ENCODE peak calls at places on chromosomes 4 and X, in nine cellular contexts. W, B, T, I, R, M, S, P and G are unnamed samples.

GRCh38 chr4:144449623-144450022 is 196.3 kb upstream of the HHIP start:
- DNase-seq in W (peak; percentile 5), R (no peak), T (no peak), B (peak; percentile 29), I (peak; percentile 39), S (no peak), M (no peak), P (peak; percentile 85), G (peak; percentile 17)

GRCh38 chr4:109040441-109040840 is 262.0 kb downstream of the COL25A1 start:
- DNase-seq in T (no peak), M (no peak), W (peak; percentile 55), B (no peak), S (no peak), R (no peak), I (no peak), P (peak; percentile 36), G (no peak)

GRCh38 chrX:153865685-153866084 is 20.3 kb downstream of the L1CAM start:
- DNase-seq in R (no peak), I (no peak), P (no peak), S (no peak), M (no peak), T (no peak), W (no peak), B (no peak), G (no peak)

GRCh38 chr4:110621839-110622751 is 782 bp downstream of the PITX2 start:
- DNase-seq in R (no peak), B (peak; percentile 69), T (no peak), M (no peak), S (no peak), I (no peak), P (peak; percentile 11), W (peak; percentile 18), G (no peak)

GRCh38 chr4:15004701-15005301 is 2.5 kb downstream of the CPEB2 start:
- DNase-seq in P (peak; percentile 74), T (peak; percentile 11), R (no peak), S (peak; percentile 51), M (peak; percentile 9), I (peak; percentile 93), W (peak; percentile 74), B (peak; percentile 94), G (peak; percentile 90)

GRCh38 chr4:174214102-174214878 is 69.2 kb downstream of the FBXO8 start:
- DNase-seq in T (no peak), P (no peak), W (no peak), B (peak; percentile 52), R (no peak), S (no peak), I (no peak), M (no peak), G (no peak)

GRCh38 chr4:6953751-6954380 is 44.2 kb downstream of the TBC1D14 start:
- DNase-seq in W (peak; percentile 80), P (no peak), M (no peak), R (peak; percentile 24), S (peak; percentile 77), I (peak; percentile 81), T (no peak), B (peak; percentile 97), G (peak; percentile 81)

GRCh38 chrX:123859409-123859827 is 435 bp upstream of the XIAP start:
- DNase-seq in B (no peak), S (no peak), R (no peak), M (peak; percentile 49), W (no peak), P (no peak), T (no peak), I (no peak), G (peak; percentile 71)

GRCh38 chrX:118571829-118572228 is 76.2 kb downstream of the DOCK11 start:
- DNase-seq in T (no peak), M (no peak), S (no peak), R (no peak), I (no peak), B (no peak), P (no peak), W (no peak), G (no peak)

GRCh38 chr4:37993806-37994205 is 33.6 kb downstream of the PTTG2 start:
- DNase-seq in W (no peak), T (no peak), B (no peak), P (no peak), M (no peak), R (no peak), I (no peak), S (no peak), G (no peak)

GRCh38 chr4:53804719-53805118 is 213.4 kb upstream of the LNX1 start:
- DNase-seq in R (no peak), M (no peak), B (no peak), S (peak; percentile 40), P (peak; percentile 34), I (no peak), W (peak; percentile 40), T (no peak), G (no peak)

GRCh38 chr4:64248151-64248550 is 161.1 kb downstream of the TECRL start:
- DNase-seq in S (no peak), R (no peak), I (no peak), T (no peak), P (no peak), M (no peak), B (no peak), W (no peak), G (no peak)

GRCh38 chr4:76420311-76420710 is 630 bp downstream of the CCDC158 start:
- DNase-seq in W (no peak), P (no peak), R (no peak), S (no peak), B (no peak), M (no peak), I (no peak), T (no peak), G (no peak)